ENCODE peak calls at places on chromosome 5, in ten cellular contexts. J is tibial nerve, R is heart left ventricle, P is brain microvascular endothelial cell, X is kidney epithelial cell, H is Caco-2, D is epithelial cell of esophagus, V is spleen, A is body of pancreas, Q is GM12878. I is an unnamed sample.

GRCh38 chr5:83368317-83368716 is 103.2 kb upstream of the VCAN start:
- DNase-seq in D (peak), J (no peak), X (no peak), H (no peak), R (peak), P (peak), Q (no peak), V (peak), A (no peak), I (peak)

GRCh38 chr5:180649297-180650039 is at the start of gene FLT4:
- DNase-seq in V (no peak), J (no peak), D (no peak), X (no peak), Q (no peak), P (no peak), R (no peak), A (no peak), H (no peak), I (no peak)

GRCh38 chr5:62718368-62718767 is 139.7 kb downstream of the LRRC70 start:
- DNase-seq in Q (no peak), A (no peak), D (no peak), P (no peak), H (no peak), X (no peak), R (no peak), J (no peak), V (no peak), I (peak)

GRCh38 chr5:140168371-140168770 is 6.6 kb upstream of the CYSTM1 start:
- DNase-seq in P (no peak), X (no peak), D (no peak), J (no peak), Q (no peak), H (no peak), R (no peak), A (no peak), V (no peak), I (no peak)

GRCh38 chr5:112116372-112116771 is 302.7 kb downstream of the EPB41L4A start:
- DNase-seq in X (no peak), H (no peak), J (no peak), Q (peak), R (no peak), V (no peak), P (no peak), D (no peak), A (no peak), I (peak)

GRCh38 chr5:106290841-106291240 is 1379.9 kb downstream of the EFNA5 start:
- DNase-seq in P (no peak), Q (no peak), A (no peak), V (no peak), R (no peak), J (no peak), D (peak), X (no peak), H (no peak), I (peak)

GRCh38 chr5:761854-762685 is 22.5 kb downstream of the ZDHHC11B start:
- DNase-seq in H (no peak), V (peak), D (no peak), P (no peak), R (peak), J (no peak), Q (no peak), A (peak), X (no peak), I (no peak)

GRCh38 chr5:84249918-84250635 is 134.6 kb downstream of the EDIL3 start:
- DNase-seq in H (no peak), Q (no peak), J (no peak), P (peak), X (peak), V (no peak), D (peak), R (no peak), A (no peak), I (peak)

GRCh38 chr5:96228449-96228848 is 204.6 kb downstream of the PCSK1 start:
- DNase-seq in R (no peak), X (no peak), P (no peak), Q (no peak), A (no peak), D (peak), J (no peak), H (no peak), V (no peak), I (peak)

GRCh38 chr5:78985407-78986223 is 505 bp upstream of the ARSB start:
- DNase-seq in J (peak), A (peak), Q (no peak), H (peak), X (peak), R (peak), V (peak), P (peak), D (peak), I (peak)

GRCh38 chr5:181114284-181114843 is 16.6 kb downstream of the OR2V1 start:
- DNase-seq in A (no peak), H (no peak), R (no peak), X (no peak), P (no peak), Q (no peak), J (no peak), V (no peak), D (no peak), I (no peak)

GRCh38 chr5:107563957-107564544 is 106.7 kb downstream of the EFNA5 start:
- DNase-seq in Q (no peak), H (no peak), X (no peak), D (no peak), V (no peak), A (no peak), J (no peak), R (no peak), P (no peak), I (no peak)

GRCh38 chr5:170306381-170306790 is 8.8 kb upstream of the LCP2 start:
- DNase-seq in R (peak), Q (no peak), H (no peak), P (peak), X (no peak), V (no peak), D (peak), A (no peak), J (peak), I (peak)

GRCh38 chr5:145362261-145362660 is 472.9 kb downstream of the PRELID2 start:
- DNase-seq in R (no peak), H (no peak), J (no peak), X (peak), Q (no peak), A (no peak), D (peak), V (no peak), P (peak), I (peak)

GRCh38 chr5:132421442-132421841 is 51.9 kb downstream of the SLC22A5 start:
- DNase-seq in V (no peak), X (no peak), J (no peak), A (no peak), P (no peak), R (no peak), D (no peak), H (no peak), Q (no peak), I (no peak)

GRCh38 chr5:65760504-65761275 is 38.7 kb downstream of the NLN start:
- DNase-seq in R (peak), Q (peak), V (no peak), A (peak), J (peak), X (no peak), D (peak), P (peak), H (no peak), I (peak)

GRCh38 chr5:15645776-15646175 is 145.8 kb downstream of the FBXL7 start:
- DNase-seq in X (no peak), A (no peak), R (no peak), D (no peak), H (no peak), P (no peak), J (no peak), Q (no peak), V (no peak), I (peak)

GRCh38 chr5:72503888-72504491 is 3.2 kb downstream of the ZNF366 start:
- DNase-seq in P (peak), X (no peak), R (peak), J (no peak), Q (no peak), V (no peak), H (no peak), A (no peak), D (no peak), I (peak)

GRCh38 chr5:109611505-109611904 is 78.2 kb upstream of the MAN2A1 start:
- DNase-seq in R (no peak), P (no peak), X (no peak), D (no peak), Q (no peak), A (no peak), V (no peak), J (no peak), H (no peak), I (no peak)

GRCh38 chr5:90475436-90475980 is 844 bp downstream of the POLR3G start:
- DNase-seq in X (no peak), H (no peak), P (no peak), V (no peak), R (no peak), Q (no peak), J (no peak), D (peak), A (no peak), I (no peak)

GRCh38 chr5:167061695-167062094 is 1229.8 kb upstream of the WWC1 start:
- DNase-seq in J (no peak), H (no peak), X (no peak), Q (no peak), P (no peak), V (no peak), A (no peak), R (no peak), D (no peak), I (no peak)

GRCh38 chr5:55232194-55232984 is 1.0 kb downstream of the CCNO start:
- DNase-seq in Q (no peak), D (peak), H (peak), P (no peak), V (peak), X (no peak), A (peak), R (no peak), J (no peak), I (no peak)

GRCh38 chr5:72955143-72955767 is 586 bp upstream of the FCHO2 start:
- DNase-seq in X (no peak), V (no peak), J (no peak), Q (no peak), H (peak), R (peak), D (peak), A (peak), P (no peak), I (no peak)

GRCh38 chr5:73496984-73497457 is 1.2 kb upstream of the BTF3 start:
- DNase-seq in H (no peak), D (peak), R (no peak), J (no peak), Q (no peak), V (no peak), P (peak), A (no peak), X (peak), I (peak)

GRCh38 chr5:65768723-65769122 is 46.7 kb downstream of the NLN start:
- DNase-seq in H (no peak), R (no peak), D (no peak), Q (no peak), X (no peak), A (no peak), P (no peak), J (no peak), V (no peak), I (no peak)

GRCh38 chr5:109258755-109259154 is 151.0 kb downstream of the PJA2 start:
- DNase-seq in J (no peak), A (no peak), D (no peak), R (no peak), P (no peak), X (no peak), V (no peak), H (no peak), Q (no peak), I (no peak)

GRCh38 chr5:141704782-141705297 is 22.8 kb upstream of the ARAP3 start:
- DNase-seq in R (no peak), Q (no peak), J (no peak), A (no peak), H (no peak), P (no peak), D (no peak), V (no peak), X (no peak), I (no peak)

GRCh38 chr5:117455236-117456233 is 880.9 kb upstream of the SEMA6A start:
- DNase-seq in V (peak), P (no peak), X (no peak), J (no peak), A (peak), H (peak), Q (no peak), D (no peak), R (no peak), I (no peak)

GRCh38 chr5:6732634-6733410 is 19.6 kb downstream of the TENT4A start:
- DNase-seq in R (peak), X (no peak), P (peak), Q (no peak), J (no peak), V (peak), A (peak), H (no peak), D (peak), I (peak)

GRCh38 chr5:180289433-180289832 is 2.5 kb downstream of the MAPK9 start:
- DNase-seq in H (no peak), R (no peak), Q (no peak), D (peak), A (peak), X (no peak), J (no peak), P (no peak), V (no peak), I (no peak)

GRCh38 chr5:5497132-5497748 is 74.8 kb downstream of the ICE1 start:
- DNase-seq in X (no peak), V (peak), Q (no peak), R (peak), D (peak), H (no peak), P (peak), J (peak), A (peak), I (peak)

GRCh38 chr5:132094393-132095076 is 20.9 kb downstream of the CSF2 start:
- DNase-seq in A (no peak), P (peak), R (no peak), J (no peak), D (peak), H (no peak), X (peak), Q (no peak), V (peak), I (peak)

GRCh38 chr5:57538341-57538955 is 55.8 kb upstream of the ACTBL2 start:
- DNase-seq in A (no peak), D (peak), H (no peak), Q (no peak), R (no peak), X (peak), J (no peak), V (no peak), P (peak), I (peak)

GRCh38 chr5:113036321-113036720 is 59.7 kb downstream of the DCP2 start:
- DNase-seq in H (no peak), A (no peak), P (no peak), J (no peak), D (no peak), Q (no peak), R (no peak), X (no peak), V (no peak), I (no peak)

GRCh38 chr5:91091471-91092234 is 291.5 kb downstream of the ARRDC3 start:
- DNase-seq in A (no peak), R (no peak), H (no peak), D (no peak), P (no peak), J (no peak), X (no peak), Q (no peak), V (no peak), I (no peak)

DNA sequence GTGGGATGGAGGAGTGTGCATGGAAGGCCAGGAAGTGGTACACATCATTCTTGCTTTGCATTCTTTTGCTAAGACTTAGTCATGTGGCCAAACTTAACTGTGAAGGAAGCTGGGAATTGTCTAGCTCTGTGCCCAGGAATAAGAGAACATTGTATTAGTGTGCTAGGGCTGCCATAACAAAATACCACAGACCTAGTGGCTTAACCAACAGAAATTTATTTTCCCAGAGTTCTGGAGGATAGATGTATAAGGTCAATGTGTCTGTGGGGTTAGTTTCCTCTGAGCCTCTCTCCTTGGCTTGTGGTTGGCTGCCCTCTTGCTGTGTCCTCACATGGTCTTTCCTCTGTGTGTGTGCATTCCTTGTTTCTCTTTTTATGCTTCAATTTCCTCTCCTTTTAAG is 32.4 kb downstream of the NNT start:
- DNase-seq in J (no peak), D (no peak), Q (no peak), A (no peak), H (no peak), V (no peak), P (peak), X (no peak), R (no peak), I (peak)
- TF ChIP-seq CTCF in J (no peak), D (no peak), Q (no peak), A (no peak), H (no peak), V (no peak), P (no peak), X (no peak), R (no peak), I (no peak)

DNA sequence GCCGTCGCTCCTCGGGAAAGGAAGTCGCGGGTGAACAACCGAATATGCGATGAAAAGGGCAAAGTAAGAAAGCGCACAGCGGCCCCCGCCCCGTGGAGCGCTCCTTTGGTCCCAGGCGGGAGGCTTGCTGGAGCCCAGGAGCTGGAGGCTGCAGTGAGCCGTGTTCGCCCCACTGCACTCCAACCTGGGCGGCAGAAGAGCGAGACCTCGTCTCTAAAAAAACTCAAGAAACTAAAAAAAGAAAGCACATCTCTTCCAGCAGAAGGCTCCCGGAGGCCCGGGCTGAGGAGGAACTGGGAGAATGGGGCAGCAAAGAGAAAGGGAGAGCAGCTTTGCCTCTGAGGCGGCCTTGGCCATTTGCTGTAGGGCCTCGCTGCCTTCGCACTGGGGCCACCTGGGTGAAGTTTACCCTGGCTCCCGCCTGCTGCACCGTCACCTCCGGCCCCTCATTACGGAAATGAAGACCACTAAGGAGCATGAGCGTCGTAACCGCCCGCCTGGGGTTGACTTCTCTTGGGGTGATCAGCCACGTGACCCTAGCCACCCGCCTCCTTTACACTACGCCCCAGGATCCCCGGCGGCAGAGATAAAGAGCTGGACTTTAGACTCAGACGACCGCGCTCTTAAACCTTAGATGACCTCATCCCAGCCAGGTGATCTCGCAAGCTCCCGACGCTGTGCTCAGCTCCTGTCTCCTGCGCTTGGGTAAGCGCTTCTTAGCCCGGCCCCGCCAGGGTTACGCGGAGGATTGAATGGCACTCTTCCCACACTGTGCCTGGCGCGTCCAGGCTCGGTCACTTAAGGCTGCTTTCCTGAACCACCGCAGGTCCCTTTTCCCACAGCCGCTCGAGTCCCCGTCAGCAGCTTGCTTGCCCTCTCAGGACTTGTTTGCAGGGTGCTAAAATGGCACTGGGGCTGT is 108.1 kb upstream of the LARP1 start:
- DNase-seq in J (no peak), X (peak), H (peak), A (peak), R (peak), Q (no peak), P (no peak), D (peak), V (peak), I (peak)
- H3K4me3 ChIP-seq in J (peak), X (peak), H (peak), A (no peak), R (peak), Q (peak), P (peak), D (peak), V (peak), I (peak)

GRCh38 chr5:128083811-128084227 is 253 bp downstream of the SLC12A2 start:
- DNase-seq in A (no peak), Q (no peak), V (peak), P (no peak), X (no peak), R (no peak), D (no peak), J (no peak), H (no peak), I (no peak)

GRCh38 chr5:128084228-128085167 is 932 bp downstream of the SLC12A2 start:
- DNase-seq in P (no peak), Q (no peak), H (peak), X (no peak), A (peak), V (peak), R (peak), D (peak), J (no peak), I (peak)

GRCh38 chr5:128083033-128083810 is at the start of gene SLC12A2:
- DNase-seq in Q (peak), A (peak), D (peak), J (peak), H (peak), X (peak), P (peak), R (peak), V (peak), I (peak)

GRCh38 chr5:128082551-128083032 is 974 bp upstream of the SLC12A2 start:
- DNase-seq in D (no peak), H (no peak), J (peak), V (no peak), A (no peak), P (no peak), Q (peak), R (no peak), X (no peak), I (no peak)

DNA sequence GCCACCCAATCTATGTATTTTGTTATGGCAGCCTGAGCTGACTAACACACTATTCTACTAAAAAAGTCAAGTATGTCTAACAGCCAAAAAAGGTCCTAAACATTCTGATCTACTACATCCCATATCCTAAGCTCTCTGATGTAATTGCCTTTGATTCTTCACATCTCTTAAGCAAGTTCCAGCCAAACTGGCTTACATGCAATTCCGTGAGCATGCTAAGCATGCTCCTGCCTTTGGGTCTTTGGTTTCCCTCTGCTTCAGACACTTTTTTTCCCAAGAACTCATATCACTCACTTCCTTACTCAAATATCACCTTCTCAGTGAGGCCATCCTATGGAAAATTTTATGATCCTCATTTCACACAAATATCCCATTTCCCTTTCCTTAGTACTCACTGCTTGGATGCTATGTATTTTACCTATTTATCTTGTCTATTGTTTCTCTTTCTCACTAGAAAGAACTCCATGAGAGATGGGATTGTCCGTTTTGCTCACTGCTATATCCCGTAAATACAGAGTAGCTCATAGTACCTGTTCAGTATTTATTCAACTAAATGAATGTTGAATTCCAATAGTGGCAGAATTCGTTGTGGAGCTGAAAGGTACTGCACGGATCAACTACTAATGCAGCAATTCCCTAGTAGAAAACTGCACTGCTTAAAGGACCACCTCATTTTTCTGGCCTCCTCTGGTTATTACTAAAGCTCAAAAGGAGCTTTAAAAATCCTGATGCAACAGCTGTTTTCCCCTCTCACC is 2.3 kb upstream of the SLC12A2 start:
- DNase-seq in A (peak), Q (no peak), X (no peak), P (no peak), R (no peak), D (peak), V (no peak), J (no peak), H (no peak), I (peak)
- TF ChIP-seq CTCF in A (peak), Q (peak), X (no peak), P (peak), R (no peak), D (peak), V (no peak), J (no peak), H (peak), I (peak)

DNA sequence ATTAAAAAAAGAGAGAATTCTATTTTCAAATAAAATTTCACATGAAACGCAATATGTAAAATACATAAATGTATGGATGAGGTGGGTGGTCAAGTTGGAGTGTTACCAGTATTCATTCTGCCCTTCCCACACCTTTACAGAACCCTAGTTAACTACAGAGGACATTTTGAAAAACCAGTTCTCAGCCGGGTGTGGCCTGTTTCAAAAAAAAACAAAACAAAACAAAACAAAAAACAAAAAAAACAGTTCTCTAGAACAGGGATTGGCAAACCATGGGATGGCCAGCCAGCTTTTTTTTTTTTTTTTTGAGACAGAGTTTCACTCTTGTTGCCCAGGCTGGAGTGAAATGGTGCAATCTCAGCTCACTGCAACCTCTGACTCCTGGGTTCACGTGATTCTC is 28.4 kb upstream of the HK3 start:
- DNase-seq in X (no peak), Q (no peak), R (no peak), V (no peak), A (no peak), J (no peak), P (no peak), H (no peak), D (peak), I (no peak)
- H3K4me3 ChIP-seq in X (no peak), Q (no peak), R (no peak), V (no peak), A (no peak), J (no peak), P (no peak), H (no peak), D (no peak), I (no peak)

I was measured in cardiac fibroblast.